ENCODE peak calls at places on chromosomes 3 and 15, in five cellular contexts. One of them, this sample, is unnamed.

GRCh38 chr15:67973846-67974245 is 80.3 kb upstream of the PIAS1 start:
- DNase-seq in prostate gland: no peak
- DNase-seq in mesothelial cell of epicardium: no peak
- DNase-seq in endothelial cell: no peak
- DNase-seq in GM12878: no peak
- DNase-seq in this sample: no peak

GRCh38 chr3:167892204-167892603 is 156.7 kb downstream of the SERPINI1 start:
- DNase-seq in prostate gland: no peak
- DNase-seq in mesothelial cell of epicardium: no peak
- DNase-seq in endothelial cell: no peak
- DNase-seq in GM12878: no peak
- DNase-seq in this sample: no peak

GRCh38 chr3:133792171-133792763 is 13.3 kb upstream of the SRPRB start:
- DNase-seq in prostate gland: no peak
- DNase-seq in mesothelial cell of epicardium: no peak
- DNase-seq in endothelial cell: no peak
- DNase-seq in GM12878: no peak
- DNase-seq in this sample: no peak

GRCh38 chr3:122299872-122300460 is 25.1 kb upstream of the CSTA start:
- DNase-seq in prostate gland: no peak
- DNase-seq in mesothelial cell of epicardium: no peak
- DNase-seq in endothelial cell: peak
- DNase-seq in GM12878: no peak
- DNase-seq in this sample: no peak

GRCh38 chr15:100263721-100264455 is 77.9 kb downstream of the ADAMTS17 start:
- DNase-seq in prostate gland: no peak
- DNase-seq in mesothelial cell of epicardium: no peak
- DNase-seq in endothelial cell: no peak
- DNase-seq in GM12878: no peak
- DNase-seq in this sample: no peak

GRCh38 chr3:39062180-39062579 is 10.4 kb downstream of the WDR48 start:
- DNase-seq in prostate gland: no peak
- DNase-seq in mesothelial cell of epicardium: no peak
- DNase-seq in endothelial cell: no peak
- DNase-seq in GM12878: no peak
- DNase-seq in this sample: no peak

GRCh38 chr15:27124287-27124830 is 153.4 kb downstream of the GABRG3 start:
- DNase-seq in prostate gland: no peak
- DNase-seq in mesothelial cell of epicardium: no peak
- DNase-seq in endothelial cell: no peak
- DNase-seq in GM12878: no peak
- DNase-seq in this sample: no peak

GRCh38 chr3:136819784-136820640 is 1.1 kb downstream of the SLC35G2 start:
- DNase-seq in prostate gland: peak
- DNase-seq in mesothelial cell of epicardium: peak
- DNase-seq in endothelial cell: peak
- DNase-seq in GM12878: no peak
- DNase-seq in this sample: no peak

GRCh38 chr15:58233341-58233740 is 95.2 kb downstream of the AQP9 start:
- DNase-seq in prostate gland: no peak
- DNase-seq in mesothelial cell of epicardium: no peak
- DNase-seq in endothelial cell: no peak
- DNase-seq in GM12878: no peak
- DNase-seq in this sample: no peak

GRCh38 chr3:72830452-72831217 is 17.6 kb downstream of the SHQ1 start:
- DNase-seq in prostate gland: no peak
- DNase-seq in mesothelial cell of epicardium: no peak
- DNase-seq in endothelial cell: no peak
- DNase-seq in GM12878: no peak
- DNase-seq in this sample: no peak

DNA sequence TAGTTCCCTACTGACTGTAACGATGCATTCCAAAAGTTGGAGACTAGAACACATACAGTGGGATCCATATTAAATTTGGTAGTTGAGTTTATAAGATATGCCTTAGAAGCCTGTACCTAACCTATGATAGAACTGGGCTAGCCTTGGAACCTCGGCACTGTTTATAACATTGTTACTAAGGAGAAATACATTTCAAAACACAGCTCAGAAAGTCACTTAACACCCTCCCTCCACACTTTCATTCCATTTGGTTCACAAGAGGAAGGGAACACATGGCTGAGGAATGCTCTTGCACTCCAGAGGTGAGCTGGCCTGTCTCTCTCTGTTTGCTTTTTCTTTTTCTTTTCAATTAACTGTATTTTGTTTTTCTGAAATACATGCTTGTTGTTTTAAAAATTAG is 48.7 kb upstream of the TSC22D2 start:
- DNase-seq in prostate gland: no peak
- DNase-seq in mesothelial cell of epicardium: no peak
- DNase-seq in endothelial cell: no peak
- DNase-seq in GM12878: no peak
- DNase-seq in this sample: no peak
- TF ChIP-seq CTCF in prostate gland: no peak
- TF ChIP-seq CTCF in mesothelial cell of epicardium: no peak
- TF ChIP-seq CTCF in endothelial cell: no peak
- TF ChIP-seq CTCF in GM12878: no peak
- TF ChIP-seq CTCF in this sample: no peak

GRCh38 chr3:146163584-146163983 is 2.6 kb upstream of the PLOD2 start:
- DNase-seq in prostate gland: no peak
- DNase-seq in mesothelial cell of epicardium: no peak
- DNase-seq in endothelial cell: no peak
- DNase-seq in GM12878: no peak
- DNase-seq in this sample: peak
- TF ChIP-seq CTCF in prostate gland: peak
- TF ChIP-seq CTCF in mesothelial cell of epicardium: no peak
- TF ChIP-seq CTCF in endothelial cell: no peak
- TF ChIP-seq CTCF in GM12878: no peak
- TF ChIP-seq CTCF in this sample: no peak

DNA sequence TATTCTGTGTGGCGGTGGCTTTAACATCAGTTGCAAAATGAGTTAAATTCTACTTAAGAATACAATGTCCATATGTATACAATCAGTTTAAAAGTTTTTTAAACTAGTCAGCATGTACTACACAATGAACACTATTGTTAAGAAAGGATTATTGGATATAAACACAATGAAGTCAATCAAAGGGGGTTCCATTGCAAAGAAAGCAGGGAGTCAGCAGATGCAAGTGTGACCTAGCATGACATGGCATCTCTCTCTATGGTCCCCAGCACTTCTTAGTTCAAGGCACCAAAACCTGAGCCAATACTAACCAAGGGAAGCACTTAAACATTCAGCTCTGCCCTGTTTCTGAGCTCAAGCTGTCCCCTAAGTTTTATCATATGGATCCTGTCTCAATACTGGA is 17.0 kb downstream of the KLHL6 start:
- DNase-seq in prostate gland: no peak
- DNase-seq in mesothelial cell of epicardium: no peak
- DNase-seq in endothelial cell: no peak
- DNase-seq in GM12878: no peak
- DNase-seq in this sample: no peak
- TF ChIP-seq CTCF in prostate gland: no peak
- TF ChIP-seq CTCF in mesothelial cell of epicardium: no peak
- TF ChIP-seq CTCF in endothelial cell: no peak
- TF ChIP-seq CTCF in GM12878: no peak
- TF ChIP-seq CTCF in this sample: no peak

GRCh38 chr3:194275721-194276120 is 75.4 kb downstream of the CPN2 start:
- DNase-seq in prostate gland: no peak
- DNase-seq in mesothelial cell of epicardium: peak
- DNase-seq in endothelial cell: no peak
- DNase-seq in GM12878: no peak
- DNase-seq in this sample: no peak

GRCh38 chr3:194272861-194273266 is 78.3 kb downstream of the CPN2 start:
- DNase-seq in prostate gland: no peak
- DNase-seq in mesothelial cell of epicardium: peak
- DNase-seq in endothelial cell: no peak
- DNase-seq in GM12878: no peak
- DNase-seq in this sample: no peak

GRCh38 chr3:194273396-194274310 is 77.5 kb downstream of the CPN2 start:
- DNase-seq in prostate gland: no peak
- DNase-seq in mesothelial cell of epicardium: peak
- DNase-seq in endothelial cell: no peak
- DNase-seq in GM12878: no peak
- DNase-seq in this sample: no peak

GRCh38 chr3:194275231-194275671 is 75.9 kb downstream of the CPN2 start:
- DNase-seq in prostate gland: no peak
- DNase-seq in mesothelial cell of epicardium: peak
- DNase-seq in endothelial cell: no peak
- DNase-seq in GM12878: no peak
- DNase-seq in this sample: no peak

GRCh38 chr3:194274424-194275085 is 76.6 kb downstream of the CPN2 start:
- DNase-seq in prostate gland: no peak
- DNase-seq in mesothelial cell of epicardium: no peak
- DNase-seq in endothelial cell: no peak
- DNase-seq in GM12878: no peak
- DNase-seq in this sample: no peak
- TF ChIP-seq CTCF in prostate gland: no peak
- TF ChIP-seq CTCF in mesothelial cell of epicardium: no peak
- TF ChIP-seq CTCF in endothelial cell: no peak
- TF ChIP-seq CTCF in GM12878: no peak
- TF ChIP-seq CTCF in this sample: no peak

DNA sequence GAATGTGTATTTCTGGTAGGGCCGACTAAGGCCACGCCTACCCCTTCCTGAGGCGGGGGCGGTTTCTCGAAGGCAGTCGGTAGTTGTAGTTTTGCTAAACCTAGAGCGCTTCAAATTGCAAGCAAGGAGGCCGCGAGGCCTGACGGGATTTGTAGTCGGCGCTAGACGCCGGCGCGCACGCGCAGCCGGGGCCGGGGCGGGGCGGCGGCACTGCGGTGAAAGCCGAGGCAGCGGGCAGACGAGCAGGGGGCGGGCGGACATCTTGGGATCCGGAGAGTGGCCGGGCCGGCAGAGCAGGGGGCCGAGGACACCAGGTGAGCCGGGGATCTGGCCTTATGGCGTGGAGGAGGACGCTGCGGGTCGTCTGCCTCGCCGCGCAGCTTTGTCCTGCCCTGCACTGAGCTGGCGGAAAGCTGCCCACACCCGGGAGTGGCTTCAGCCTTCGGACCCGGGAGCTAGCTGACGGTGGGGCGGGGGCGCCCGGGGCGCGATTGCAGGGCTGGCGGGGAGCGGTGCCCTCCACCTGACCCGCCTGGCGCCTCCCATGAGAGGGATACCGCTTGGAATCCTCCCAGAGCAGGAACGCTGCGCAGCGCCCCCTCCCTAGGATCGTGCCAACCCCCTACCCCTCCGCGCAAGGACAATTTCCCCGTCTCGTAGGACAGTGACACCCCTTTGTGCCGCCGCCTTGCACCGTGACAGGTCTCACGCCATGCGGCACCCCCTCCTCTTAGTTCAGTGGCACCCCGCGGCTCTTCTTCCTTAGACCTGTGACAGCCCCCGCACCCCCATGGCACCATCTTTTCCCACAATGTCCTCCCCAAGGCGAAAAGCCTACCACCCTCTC is at the start of gene AP2M1:
- DNase-seq in prostate gland: peak
- DNase-seq in mesothelial cell of epicardium: peak
- DNase-seq in endothelial cell: peak
- DNase-seq in GM12878: peak
- DNase-seq in this sample: peak
- TF ChIP-seq CTCF in prostate gland: no peak
- TF ChIP-seq CTCF in mesothelial cell of epicardium: no peak
- TF ChIP-seq CTCF in endothelial cell: no peak
- TF ChIP-seq CTCF in GM12878: peak
- TF ChIP-seq CTCF in this sample: no peak

DNA sequence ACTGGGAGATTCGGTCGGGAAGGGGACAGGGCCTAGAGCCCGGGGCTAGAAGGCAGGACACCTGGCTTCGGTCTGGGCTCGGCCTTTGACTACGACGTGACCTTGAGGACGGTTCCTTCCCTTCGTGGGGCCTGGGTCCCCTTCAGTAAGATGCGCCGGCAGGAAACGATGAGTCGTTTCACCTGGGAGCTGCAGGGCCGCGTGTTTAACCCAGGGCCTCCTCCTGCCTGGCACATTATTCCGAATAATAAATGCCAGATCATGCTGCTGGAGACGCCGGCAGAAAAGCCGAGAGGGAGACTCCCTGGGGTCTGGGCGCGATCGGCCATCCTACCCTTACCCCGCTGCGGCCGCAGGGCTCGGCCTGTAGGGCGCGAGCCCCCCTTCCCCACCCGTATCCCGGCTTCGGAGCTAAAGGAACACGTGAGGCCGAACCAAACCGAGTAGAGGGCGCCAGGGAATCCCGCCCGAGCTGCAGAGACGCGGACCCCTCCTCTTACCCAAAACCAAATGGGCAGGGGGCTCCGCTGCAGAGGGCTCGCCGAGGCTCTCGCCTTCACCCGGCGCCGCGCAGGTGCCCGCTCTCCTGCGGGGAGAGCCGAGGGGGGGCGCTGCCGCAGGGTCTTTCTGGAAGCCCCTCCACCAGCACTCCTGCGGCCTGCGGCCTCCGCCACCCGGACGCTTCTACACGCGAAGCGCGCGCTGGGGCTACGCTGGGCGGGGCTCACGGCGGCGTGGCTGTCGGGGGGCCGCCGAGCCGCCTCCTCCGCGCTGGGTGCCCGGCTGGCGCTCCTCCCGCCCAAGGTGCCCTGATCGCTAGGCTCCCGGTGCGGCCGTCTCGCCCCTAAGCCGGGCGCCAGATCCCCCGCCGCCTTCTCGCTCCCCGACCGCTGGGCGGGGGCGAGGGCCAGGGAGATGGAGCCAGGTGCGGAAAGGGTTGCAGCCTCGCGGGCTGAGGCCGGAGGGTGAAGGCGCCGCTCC is at the start of gene BDH1:
- DNase-seq in prostate gland: peak
- DNase-seq in mesothelial cell of epicardium: peak
- DNase-seq in endothelial cell: peak
- DNase-seq in GM12878: no peak
- DNase-seq in this sample: no peak
- TF ChIP-seq CTCF in prostate gland: no peak
- TF ChIP-seq CTCF in mesothelial cell of epicardium: no peak
- TF ChIP-seq CTCF in endothelial cell: no peak
- TF ChIP-seq CTCF in GM12878: no peak
- TF ChIP-seq CTCF in this sample: no peak

GRCh38 chr3:64685800-64686445 is 1.9 kb downstream of the ADAMTS9 start:
- DNase-seq in prostate gland: peak
- DNase-seq in mesothelial cell of epicardium: peak
- DNase-seq in endothelial cell: peak
- DNase-seq in GM12878: no peak
- DNase-seq in this sample: no peak
- TF ChIP-seq CTCF in prostate gland: peak
- TF ChIP-seq CTCF in mesothelial cell of epicardium: no peak
- TF ChIP-seq CTCF in endothelial cell: no peak
- TF ChIP-seq CTCF in GM12878: no peak
- TF ChIP-seq CTCF in this sample: peak

GRCh38 chr3:185341616-185342457 is 21.1 kb upstream of the MAP3K13 start:
- DNase-seq in prostate gland: no peak
- DNase-seq in mesothelial cell of epicardium: no peak
- DNase-seq in endothelial cell: no peak
- DNase-seq in GM12878: no peak
- DNase-seq in this sample: no peak
- TF ChIP-seq CTCF in prostate gland: no peak
- TF ChIP-seq CTCF in mesothelial cell of epicardium: no peak
- TF ChIP-seq CTCF in endothelial cell: no peak
- TF ChIP-seq CTCF in GM12878: no peak
- TF ChIP-seq CTCF in this sample: no peak